ENCODE peak calls at places on chromosomes 5 and 9, in ten cellular contexts. Y is sigmoid colon, U is gastrocnemius medialis, G is stomach, Z is upper lobe of left lung, K is H1, D is K562, C is HCT116, A is heart left ventricle, L is IMR-90. S is an unnamed sample. For H3K36me3, the result is how much of the 10 kb centered on the place peaks cover.

GRCh38 chr5:150451594-150451993 is 2.1 kb upstream of the RPS14 start:
- DNase-seq in Z (no peak), A (no peak), K (no peak), C (no peak), L (no peak), U (no peak), D (no peak), G (no peak), Y (no peak), S (no peak)

GRCh38 chr9:136260936-136261472 is 15.4 kb upstream of the QSOX2 start:
- DNase-seq in U (no peak), C (no peak), Y (no peak), D (no peak), G (no peak), K (no peak), Z (peak), A (peak), L (no peak), S (no peak)

GRCh38 chr9:118609355-118610044 is 759.7 kb downstream of the BRINP1 start:
- DNase-seq in C (no peak), A (no peak), Y (no peak), K (no peak), D (no peak), Z (no peak), G (no peak), U (no peak), L (no peak), S (no peak)

GRCh38 chr5:150057996-150058395 is 28.4 kb downstream of the CSF1R start:
- DNase-seq in A (no peak), Y (peak), G (no peak), U (no peak), C (no peak), K (no peak), Z (no peak), D (no peak), L (peak), S (no peak)

GRCh38 chr5:76688836-76689235 is 27.1 kb upstream of the F2R start:
- DNase-seq in C (no peak), Z (no peak), K (no peak), G (no peak), A (no peak), L (peak), U (no peak), D (no peak), Y (no peak), S (no peak)

GRCh38 chr5:135242496-135243193 is 156.4 kb downstream of the MACROH2A1 start:
- DNase-seq in L (peak), Z (no peak), C (no peak), Y (peak), G (peak), D (no peak), K (no peak), A (no peak), U (peak), S (no peak)

GRCh38 chr9:27369591-27369990 is 72.6 kb upstream of the EQTN start:
- DNase-seq in Y (no peak), Z (no peak), C (no peak), U (no peak), K (no peak), L (no peak), G (no peak), A (no peak), D (no peak), S (no peak)

GRCh38 chr5:130605200-130605599 is 559.9 kb downstream of the HINT1 start:
- DNase-seq in L (no peak), U (no peak), C (peak), A (no peak), Z (no peak), K (no peak), D (no peak), Y (no peak), G (no peak), S (no peak)

GRCh38 chr5:51960617-51961115 is 577.4 kb downstream of the ISL1 start:
- DNase-seq in G (no peak), Y (no peak), D (no peak), L (no peak), U (no peak), C (peak), K (no peak), A (no peak), Z (no peak), S (no peak)

GRCh38 chr5:176784218-176785165 is 25.9 kb upstream of the UNC5A start:
- DNase-seq in D (no peak), U (no peak), Z (peak), G (no peak), L (peak), K (peak), C (peak), Y (peak), A (no peak), S (no peak)

GRCh38 chr5:72523960-72524582 is 16.9 kb upstream of the ZNF366 start:
- DNase-seq in D (no peak), Y (no peak), L (peak), U (no peak), Z (no peak), K (no peak), G (no peak), A (no peak), C (peak), S (no peak)

GRCh38 chr5:80864706-80865435 is 95.3 kb upstream of the RASGRF2 start:
- DNase-seq in U (no peak), C (no peak), A (no peak), Z (no peak), L (no peak), Y (no peak), K (no peak), D (no peak), G (no peak), S (no peak)

DNA sequence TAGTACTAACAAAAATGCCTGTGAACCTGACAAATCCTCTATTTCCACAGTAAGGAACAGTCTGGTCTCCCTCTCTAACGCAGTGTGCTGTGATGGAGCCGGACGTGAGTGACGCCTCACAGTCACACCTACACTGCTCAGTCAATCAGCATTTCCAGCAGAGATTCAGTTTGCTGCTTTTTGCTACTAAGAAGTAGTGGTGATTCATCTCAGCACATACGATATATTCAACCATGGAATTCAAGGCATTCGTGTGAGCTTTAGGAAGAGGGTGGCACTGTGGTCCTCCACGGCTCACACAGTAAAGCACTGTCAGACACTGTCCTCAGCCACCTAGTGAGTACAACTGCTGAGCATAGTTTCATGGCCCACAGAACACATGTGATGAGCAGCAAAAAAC is 70.9 kb downstream of the SETX start:
- DNase-seq in C (no peak), A (no peak), G (no peak), U (no peak), Z (no peak), K (no peak), Y (no peak), D (no peak), L (peak), S (no peak)
- H3K36me3 ChIP-seq in C (half or more), A (half or more), G (half or more), U (under half), Z (half or more), K (under half), Y (half or more), D (half or more), L (under half), S (under half)

GRCh38 chr5:14357441-14357840 is 214.3 kb downstream of the TRIO start:
- DNase-seq in K (peak), C (no peak), Y (no peak), A (no peak), Z (no peak), L (no peak), D (no peak), U (no peak), G (no peak), S (no peak)
- TF ChIP-seq POLR2A in K (no peak), C (no peak), Y (no peak), A (no peak), Z (no peak), L (no peak), D (no peak), U (no peak), G (no peak), S (no peak)

GRCh38 chr5:132195727-132196126 is 31.9 kb downstream of the P4HA2 start:
- DNase-seq in G (no peak), A (no peak), K (peak), Y (no peak), L (no peak), U (no peak), D (no peak), C (no peak), Z (no peak), S (no peak)
- H3K36me3 ChIP-seq in G (half or more), A (half or more), K (under half), Y (under half), L (half or more), U (under half), D (under half), C (under half), Z (under half), S (under half)

DNA sequence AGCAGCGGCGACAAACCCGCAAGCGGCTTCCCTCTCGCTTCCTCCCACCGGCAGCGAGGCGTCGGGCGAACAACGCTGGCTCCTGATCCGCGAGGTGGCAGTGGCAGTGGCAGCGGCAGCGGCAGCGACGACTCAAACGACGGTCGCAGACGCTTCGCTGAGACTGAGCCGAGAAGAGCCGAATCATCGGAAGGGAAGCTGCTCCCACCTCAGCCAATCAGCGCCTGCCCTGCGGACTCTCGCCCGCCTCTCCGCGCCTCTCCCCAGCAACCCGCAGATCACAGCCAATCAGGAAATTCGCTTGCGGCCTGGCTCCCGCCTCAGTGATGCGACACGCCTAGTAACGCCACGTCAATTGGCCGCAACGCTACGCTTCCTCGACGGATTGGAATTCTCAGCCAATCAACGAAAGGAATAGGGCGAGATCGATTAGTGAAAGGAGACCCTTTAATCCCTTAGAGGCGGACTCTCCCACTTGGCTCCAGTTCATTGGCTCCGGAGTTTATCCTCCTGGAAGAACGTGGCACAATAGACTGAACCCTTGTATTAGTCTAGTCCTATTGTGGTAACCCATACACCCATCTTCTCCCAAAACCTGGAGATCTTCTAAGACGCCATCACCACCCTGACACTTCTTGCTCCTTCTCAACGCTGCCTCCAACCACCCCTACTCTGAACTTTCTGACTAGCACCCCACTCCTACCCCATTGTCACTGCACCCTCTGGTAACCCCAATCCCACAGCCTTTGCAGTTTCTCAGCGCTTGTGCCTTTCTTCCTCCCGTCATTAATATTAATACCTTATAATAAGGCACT is at the start of gene VCP:
- DNase-seq in Z (peak), A (peak), C (peak), K (peak), U (peak), G (peak), L (peak), D (peak), Y (peak), S (peak)
- TF ChIP-seq POLR2A in Z (peak), A (peak), C (peak), K (peak), U (peak), G (no peak), L (peak), D (peak), Y (peak), S (no peak)

GRCh38 chr5:158899792-158900191 is 199.9 kb downstream of the EBF1 start:
- DNase-seq in C (no peak), A (peak), G (no peak), L (no peak), U (no peak), Y (peak), Z (peak), K (no peak), D (no peak), S (no peak)

GRCh38 chr5:158899201-158899600 is 200.5 kb downstream of the EBF1 start:
- DNase-seq in L (no peak), D (no peak), K (no peak), U (no peak), G (no peak), C (no peak), A (no peak), Y (no peak), Z (no peak), S (no peak)

GRCh38 chr5:158897444-158898160 is 202.1 kb downstream of the EBF1 start:
- DNase-seq in Z (no peak), C (no peak), D (no peak), K (no peak), Y (no peak), G (no peak), U (no peak), A (no peak), L (no peak), S (no peak)

GRCh38 chr5:158895573-158895972 is 204.1 kb downstream of the EBF1 start:
- DNase-seq in Z (no peak), A (no peak), D (no peak), G (no peak), U (no peak), C (no peak), L (no peak), K (no peak), Y (no peak), S (no peak)

GRCh38 chr5:158898185-158899177 is 201.2 kb downstream of the EBF1 start:
- DNase-seq in C (no peak), K (no peak), U (no peak), D (no peak), L (no peak), A (no peak), Y (no peak), Z (no peak), G (no peak), S (no peak)
- H3K36me3 ChIP-seq in C (under half), K (under half), U (under half), D (under half), L (under half), A (under half), Y (under half), Z (under half), G (under half), S (under half)